ENCODE peak calls at places on chromosomes 2 and 18, in four cellular contexts. U is SK-N-SH, E is HepG2, C is H1. Z is an unnamed sample.

GRCh38 chr18:75635096-75635495 is 207.6 kb upstream of the SMIM21 start:
- DNase-seq in U (no peak), E (no peak), C (no peak), Z (no peak)

GRCh38 chr2:85018049-85018447 is 47.1 kb downstream of the KCMF1 start:
- DNase-seq in U (no peak), E (no peak), C (no peak), Z (no peak)

GRCh38 chr2:240777416-240778212 is 42.4 kb downstream of the KIF1A start:
- DNase-seq in U (no peak), E (no peak), C (no peak), Z (no peak)

GRCh38 chr2:2744958-2745715 is 414.1 kb upstream of the MYT1L start:
- DNase-seq in U (no peak), E (no peak), C (no peak), Z (no peak)

GRCh38 chr2:235864746-235865535 is 303.2 kb downstream of the GBX2 start:
- DNase-seq in U (no peak), E (no peak), C (no peak), Z (no peak)

GRCh38 chr2:36371070-36371962 is 15.7 kb downstream of the CRIM1 start:
- DNase-seq in U (no peak), E (peak; percentile 83), C (no peak), Z (peak; percentile 62)

GRCh38 chr2:152297715-152298114 is 37.3 kb upstream of the FMNL2 start:
- DNase-seq in U (no peak), E (no peak), C (no peak), Z (no peak)

GRCh38 chr18:25033747-25034471 is 318.1 kb downstream of the ZNF521 start:
- DNase-seq in U (no peak), E (no peak), C (no peak), Z (no peak)

GRCh38 chr2:85181844-85182456 is 48.8 kb downstream of the TCF7L1 start:
- DNase-seq in U (no peak), E (no peak), C (no peak), Z (no peak)

GRCh38 chr18:71784777-71785176 is 759.4 kb downstream of the CBLN2 start:
- DNase-seq in U (peak; percentile 12), E (peak; percentile 10), C (no peak), Z (no peak)

GRCh38 chr2:74374509-74375205 is 5.5 kb downstream of the DCTN1 start:
- DNase-seq in U (peak; percentile 99), E (no peak), C (peak; percentile 87), Z (peak; percentile 7)

GRCh38 chr2:172193331-172194089 is 90.8 kb upstream of the DLX2 start:
- DNase-seq in U (no peak), E (no peak), C (no peak), Z (no peak)

GRCh38 chr2:206452750-206453149 is 9.4 kb downstream of the ADAM23 start:
- DNase-seq in U (no peak), E (no peak), C (no peak), Z (peak; percentile 19)

GRCh38 chr18:7749001-7749391 is 181.9 kb downstream of the PTPRM start:
- DNase-seq in U (no peak), E (no peak), C (no peak), Z (no peak)

GRCh38 chr2:174341995-174342571 is 7.3 kb downstream of the SP9 start:
- DNase-seq in U (peak; percentile 63), E (no peak), C (peak; percentile 63), Z (no peak)

GRCh38 chr2:221676566-221677172 is 104.6 kb upstream of the EPHA4 start:
- DNase-seq in U (no peak), E (no peak), C (no peak), Z (no peak)

GRCh38 chr2:215397632-215398341 is 38.1 kb downstream of the FN1 start:
- DNase-seq in U (no peak), E (peak; percentile 57), C (no peak), Z (peak; percentile 32)

GRCh38 chr2:238847841-238848565 is at the start of gene TWIST2:
- DNase-seq in U (peak; percentile 56), E (no peak), C (peak; percentile 74), Z (peak; percentile 60)

GRCh38 chr2:63983986-63984605 is 35.1 kb downstream of the VPS54 start:
- DNase-seq in U (peak; percentile 31), E (peak; percentile 98), C (no peak), Z (no peak)

GRCh38 chr2:15999592-16000469 is 59.5 kb downstream of the MYCN start:
- DNase-seq in U (no peak), E (no peak), C (no peak), Z (no peak)

GRCh38 chr2:86150502-86150901 is 44.5 kb downstream of the PTCD3 start:
- DNase-seq in U (no peak), E (no peak), C (no peak), Z (no peak)

GRCh38 chr18:77106331-77106730 is 26.3 kb downstream of the MBP start:
- DNase-seq in U (no peak), E (no peak), C (no peak), Z (no peak)
- TF ChIP-seq MAX in U (no peak), E (no peak), C (no peak), Z (no peak)

GRCh38 chr2:76849086-76849485 is 673.1 kb downstream of the LRRTM4 start:
- DNase-seq in U (no peak), E (no peak), C (no peak), Z (no peak)
- TF ChIP-seq CHD2 in U (no peak), E (no peak), C (no peak), Z (no peak)

GRCh38 chr2:20217041-20217970 is 7.6 kb downstream of the SDC1 start:
- DNase-seq in U (no peak), E (no peak), C (no peak), Z (no peak)
- TF ChIP-seq MAX in U (no peak), E (peak; percentile 27), C (no peak), Z (no peak)

GRCh38 chr2:102453497-102453896 is 19.5 kb upstream of the SLC9A4 start:
- DNase-seq in U (no peak), E (no peak), C (no peak), Z (no peak)
- TF ChIP-seq CHD2 in U (no peak), E (no peak), C (no peak), Z (no peak)

GRCh38 chr2:159030674-159031380 is 62.4 kb downstream of the TANC1 start:
- DNase-seq in U (peak; percentile 59), E (peak; percentile 10), C (no peak), Z (peak; percentile 47)
- TF ChIP-seq MAX in U (no peak), E (no peak), C (no peak), Z (no peak)

GRCh38 chr2:213101109-213101508 is 50.3 kb downstream of the IKZF2 start:
- DNase-seq in U (no peak), E (no peak), C (no peak), Z (no peak)

GRCh38 chr2:213101686-213102460 is 49.5 kb downstream of the IKZF2 start:
- DNase-seq in U (no peak), E (no peak), C (no peak), Z (no peak)

GRCh38 chr2:213104089-213104902 is 47.1 kb downstream of the IKZF2 start:
- DNase-seq in U (no peak), E (no peak), C (no peak), Z (no peak)

GRCh38 chr2:213098612-213099011 is 52.8 kb downstream of the IKZF2 start:
- DNase-seq in U (no peak), E (no peak), C (no peak), Z (no peak)
- TF ChIP-seq CHD2 in U (no peak), E (no peak), C (no peak), Z (no peak)

GRCh38 chr18:50819027-50819726 is 639 bp downstream of the MRO start:
- DNase-seq in U (peak; percentile 48), E (peak; percentile 56), C (peak; percentile 78), Z (peak; percentile 40)
- TF ChIP-seq MAX in U (peak; percentile 3), E (no peak), C (peak; percentile 86), Z (no peak)

DNA sequence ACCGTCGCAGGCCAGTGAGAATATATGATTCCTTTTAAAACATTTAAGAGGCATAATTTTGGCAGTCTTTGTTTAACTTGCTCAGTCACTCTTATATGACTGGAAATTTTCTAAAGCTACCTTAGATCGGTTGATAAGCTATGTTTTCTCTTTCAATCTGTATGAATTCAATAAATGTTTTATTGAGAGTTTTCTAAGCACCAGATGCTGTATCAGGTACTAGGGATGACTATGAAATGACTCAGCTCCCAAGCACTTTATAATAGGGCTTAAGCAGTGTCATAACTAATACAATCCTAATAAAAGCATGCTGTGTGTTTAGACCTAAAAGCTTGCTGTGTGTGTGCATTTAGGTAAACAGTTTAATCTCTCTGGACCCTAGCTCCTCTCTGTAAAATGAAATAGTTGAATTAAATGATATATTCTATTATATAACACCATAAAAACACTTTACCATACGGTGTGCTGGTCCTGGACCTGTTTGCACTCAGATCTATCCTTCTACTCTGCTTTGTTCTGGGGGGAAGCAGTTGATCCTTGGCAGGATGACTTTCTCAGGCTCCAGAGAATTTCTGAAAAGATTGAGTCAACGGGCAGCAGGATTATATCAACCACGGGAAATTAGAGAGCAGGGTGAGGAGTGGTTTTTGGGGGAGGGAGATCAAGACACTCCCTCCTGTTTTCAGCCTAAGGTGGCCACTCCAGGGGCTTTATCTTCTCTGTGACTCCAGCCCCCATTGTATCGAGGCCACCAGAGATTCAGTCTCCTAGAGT is 26.1 kb upstream of the SLC38A11 start:
- DNase-seq in U (no peak), E (no peak), C (no peak), Z (peak; percentile 13)
- TF ChIP-seq CHD2 in U (no peak), E (no peak), C (no peak), Z (no peak)